ENCODE peak calls at places on chromosomes 12 and 14, in five cellular contexts. D is ovary; T is CD4-positive, CD25-positive, alpha-beta regulatory T cell; Q is ascending aorta; R is A673. V is an unnamed sample. For H3K9me3 and H3K4me1, the result is how much of the 10 kb centered on the place peaks cover.

GRCh38 chr14:74380172-74380571 is 31.9 kb downstream of the VRTN start:
- DNase-seq in R (no peak), D (no peak), Q (no peak), T (no peak), V (no peak)

GRCh38 chr12:132143328-132144071 is 619 bp downstream of the DDX51 start:
- DNase-seq in D (no peak), Q (no peak), T (no peak), R (no peak), V (no peak)

GRCh38 chr12:104792570-104792969 is 165.5 kb downstream of the SLC41A2 start:
- DNase-seq in Q (peak), D (no peak), R (no peak), T (no peak), V (no peak)

GRCh38 chr14:27015046-27015445 is 417.2 kb upstream of the NOVA1 start:
- DNase-seq in T (no peak), R (no peak), D (no peak), Q (no peak), V (no peak)

GRCh38 chr14:22979748-22980392 is 2.5 kb downstream of the AJUBA start:
- DNase-seq in T (no peak), D (no peak), Q (no peak), R (no peak), V (no peak)

GRCh38 chr14:24297190-24297964 is 2.2 kb downstream of the DHRS1 start:
- DNase-seq in R (peak), T (no peak), Q (no peak), D (no peak), V (no peak)

GRCh38 chr14:86321151-86321550 is 791.2 kb downstream of the FLRT2 start:
- DNase-seq in R (peak), T (no peak), D (no peak), Q (no peak), V (no peak)

GRCh38 chr12:95788637-95789036 is 1.9 kb downstream of the NTN4 start:
- DNase-seq in D (no peak), Q (no peak), R (no peak), T (no peak), V (no peak)

GRCh38 chr12:31029916-31030562 is 43.6 kb upstream of the DDX11 start:
- DNase-seq in Q (no peak), D (no peak), R (no peak), T (no peak), V (no peak)

GRCh38 chr12:113862570-113863454 is 103.3 kb downstream of the RBM19 start:
- DNase-seq in Q (no peak), R (peak), D (no peak), T (no peak), V (no peak)

GRCh38 chr12:27462151-27462694 is 15.7 kb downstream of the SMCO2 start:
- DNase-seq in D (no peak), R (peak), Q (no peak), T (no peak), V (no peak)

GRCh38 chr14:50094056-50094455 is 22.3 kb downstream of the VCPKMT start:
- DNase-seq in D (no peak), R (no peak), Q (no peak), T (no peak), V (no peak)

GRCh38 chr12:52629251-52630103 is 11.1 kb upstream of the KRT73 start:
- DNase-seq in D (no peak), R (no peak), T (no peak), Q (no peak), V (no peak)

GRCh38 chr12:106147956-106148355 is 9.2 kb upstream of the NUAK1 start:
- DNase-seq in Q (peak), D (no peak), R (no peak), T (no peak), V (no peak)

GRCh38 chr14:60544659-60545058 is 35.7 kb downstream of the SIX6 start:
- DNase-seq in R (no peak), D (no peak), Q (no peak), T (no peak), V (no peak)

GRCh38 chr12:117430246-117430645 is 68.8 kb upstream of the NOS1 start:
- DNase-seq in D (no peak), T (no peak), Q (no peak), R (no peak), V (no peak)

GRCh38 chr14:101721951-101722661 is 39.4 kb upstream of the PPP2R5C start:
- DNase-seq in D (no peak), Q (no peak), T (peak), R (peak), V (peak)

GRCh38 chr14:49303952-49304516 is 282.1 kb downstream of the RPS29 start:
- DNase-seq in Q (no peak), R (peak), T (no peak), D (peak), V (no peak)

GRCh38 chr12:85872497-85873091 is 1.5 kb upstream of the NTS start:
- DNase-seq in D (no peak), R (peak), T (no peak), Q (no peak), V (peak)

GRCh38 chr12:91339106-91339505 is 156.5 kb upstream of the DCN start:
- DNase-seq in D (no peak), R (no peak), T (no peak), Q (no peak), V (no peak)

GRCh38 chr12:109719123-109720022 is 5.7 kb downstream of the FAM222A start:
- DNase-seq in Q (no peak), T (no peak), R (no peak), D (no peak), V (no peak)

GRCh38 chr14:57486767-57487379 is 6.8 kb downstream of the CCDC198 start:
- DNase-seq in Q (no peak), D (no peak), T (no peak), R (peak), V (no peak)

GRCh38 chr12:121578230-121579189 is 2.3 kb downstream of the KDM2B start:
- DNase-seq in D (peak), R (no peak), Q (no peak), T (no peak), V (peak)

GRCh38 chr12:20520572-20520971 is 152.2 kb downstream of the PDE3A start:
- DNase-seq in R (no peak), D (no peak), T (no peak), Q (no peak), V (no peak)

GRCh38 chr12:93174048-93174447 is 203.7 kb upstream of the NUDT4 start:
- DNase-seq in R (no peak), Q (no peak), D (no peak), T (no peak), V (no peak)

GRCh38 chr14:22143360-22143759 is 445.7 kb downstream of the DAD1 start:
- DNase-seq in T (no peak), D (no peak), Q (no peak), R (no peak), V (no peak)

GRCh38 chr12:92859650-92860386 is 69.3 kb downstream of the EEA1 start:
- DNase-seq in T (no peak), D (no peak), Q (no peak), R (peak), V (no peak)

GRCh38 chr14:50932592-50933500 is 11.4 kb downstream of the PYGL start:
- DNase-seq in Q (no peak), D (no peak), R (peak), T (no peak), V (no peak)

GRCh38 chr12:92124708-92125067 is 21.0 kb downstream of the BTG1 start:
- DNase-seq in Q (no peak), R (no peak), D (no peak), T (no peak), V (no peak)

GRCh38 chr14:87184180-87184579 is 808.8 kb downstream of the GALC start:
- DNase-seq in D (no peak), T (no peak), Q (no peak), R (no peak), V (no peak)

GRCh38 chr12:116659771-116660481 is 77.9 kb downstream of the SPRING1 start:
- DNase-seq in D (no peak), R (no peak), Q (no peak), T (no peak), V (no peak)

GRCh38 chr12:130714591-130715149 is 1.4 kb downstream of the RIMBP2 start:
- DNase-seq in T (no peak), R (peak), Q (no peak), D (peak), V (no peak)

GRCh38 chr14:97976861-97977260 is 1179.7 kb downstream of the VRK1 start:
- DNase-seq in R (no peak), T (no peak), D (peak), Q (no peak), V (no peak)

GRCh38 chr12:92362785-92363184 is 217.1 kb upstream of the BTG1 start:
- DNase-seq in Q (no peak), T (no peak), D (no peak), R (no peak), V (peak)

GRCh38 chr12:53798575-53798974 is 46.8 kb upstream of the CISTR start:
- DNase-seq in R (no peak), Q (no peak), T (no peak), D (no peak), V (no peak)

GRCh38 chr12:100077367-100077766 is 65.3 kb downstream of the BLTP3B start:
- DNase-seq in Q (no peak), D (no peak), T (no peak), R (no peak), V (no peak)

GRCh38 chr12:2053675-2054070 is 886 bp downstream of the CACNA1C start:
- DNase-seq in D (peak), Q (no peak), T (no peak), R (no peak), V (no peak)

GRCh38 chr14:84403585-84403984 is 1126.4 kb upstream of the FLRT2 start:
- DNase-seq in D (no peak), R (no peak), T (no peak), Q (no peak), V (no peak)

GRCh38 chr14:90109858-90110257 is 48.1 kb downstream of the KCNK13 start:
- DNase-seq in R (peak), T (no peak), D (no peak), Q (no peak), V (no peak)

DNA sequence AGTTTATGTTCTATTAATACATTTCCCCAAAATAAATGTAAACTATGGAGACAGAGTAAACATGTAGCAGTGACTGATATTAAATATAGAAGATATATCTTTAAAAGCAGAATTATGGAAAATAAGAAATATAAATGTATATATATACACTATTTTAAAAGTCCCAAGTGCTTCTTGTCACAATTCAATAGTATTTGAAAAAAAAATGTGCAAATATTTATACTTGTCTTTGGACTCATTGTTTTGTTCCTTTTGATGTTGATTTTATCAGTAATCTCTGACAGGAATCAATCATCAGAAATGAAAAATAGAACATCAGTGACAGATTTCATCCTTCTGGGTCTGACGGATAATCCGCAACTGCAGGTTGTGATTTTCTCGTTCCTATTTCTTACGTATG is at the start of gene OR6C76:
- DNase-seq in D (no peak), R (no peak), T (no peak), Q (no peak), V (no peak)
- H3K9me3 ChIP-seq in D (under half), R (under half), T (under half), Q (under half), V (under half)

DNA sequence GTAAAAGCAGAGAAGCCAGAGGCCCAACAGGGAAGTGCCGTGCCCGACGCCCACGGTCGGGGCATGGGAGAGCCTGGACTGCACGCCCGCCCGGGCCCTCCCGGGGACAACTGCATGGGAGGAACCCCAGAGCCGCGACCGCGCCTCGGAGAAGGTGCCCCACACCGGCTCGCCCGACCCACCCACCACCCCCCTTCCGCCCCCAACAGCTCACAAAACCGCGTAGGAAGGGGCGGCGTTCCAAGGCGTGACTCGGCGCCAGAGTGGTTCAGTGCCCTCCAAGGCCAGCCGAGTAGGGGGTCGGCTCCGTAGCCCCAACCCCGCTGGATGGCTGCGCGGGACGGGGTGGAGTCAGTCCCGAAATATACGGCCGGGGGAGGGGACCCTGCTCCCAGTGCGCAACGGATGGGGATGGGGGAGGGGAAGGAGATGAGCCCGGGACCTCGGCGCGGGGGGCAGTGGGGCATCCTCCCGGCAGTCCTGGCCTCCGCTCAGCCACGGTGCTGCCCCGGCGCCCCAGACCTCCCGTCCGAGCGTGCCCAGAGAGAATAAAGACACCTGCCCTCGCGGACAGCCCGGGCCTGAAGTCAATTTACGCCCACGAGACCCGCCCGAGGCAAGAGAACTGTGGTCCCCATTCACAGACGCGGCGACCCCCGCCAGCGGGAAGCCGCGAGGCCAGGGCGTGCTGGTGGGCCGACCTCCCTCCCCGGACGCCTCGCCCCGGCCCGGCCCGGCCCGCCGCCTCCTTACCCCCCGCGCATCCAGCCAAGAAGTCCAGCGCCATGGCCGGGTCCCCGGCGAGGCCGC is 593 bp downstream of the SLC25A29 start:
- DNase-seq in T (peak), R (peak), Q (no peak), D (peak), V (peak)
- H3K4me1 ChIP-seq in T (under half), R (under half), Q (under half), D (under half), V (under half)

DNA sequence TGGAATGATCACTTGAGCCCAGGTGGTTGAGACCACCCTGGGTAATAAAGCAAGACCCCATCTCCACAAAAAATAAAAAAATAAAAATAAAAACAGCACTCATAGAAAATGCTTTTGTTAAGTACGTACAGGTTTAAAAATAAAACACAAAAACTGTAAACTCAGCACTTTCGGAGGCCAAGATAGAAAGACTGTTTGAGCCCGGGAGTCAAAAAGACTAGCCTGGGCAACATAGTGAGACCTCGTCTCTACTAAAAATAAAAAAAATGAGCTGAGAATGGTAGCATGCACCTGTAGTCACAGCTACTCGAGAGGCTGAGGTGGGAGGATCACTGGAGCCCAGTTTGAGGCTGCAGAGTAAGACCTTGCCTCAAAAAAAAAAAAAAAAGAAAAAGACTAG is 7.5 kb downstream of the ATP6V1D start:
- DNase-seq in Q (no peak), D (no peak), R (no peak), T (no peak), V (no peak)
- H3K9me3 ChIP-seq in Q (under half), D (under half), R (under half), T (under half), V (under half)

DNA sequence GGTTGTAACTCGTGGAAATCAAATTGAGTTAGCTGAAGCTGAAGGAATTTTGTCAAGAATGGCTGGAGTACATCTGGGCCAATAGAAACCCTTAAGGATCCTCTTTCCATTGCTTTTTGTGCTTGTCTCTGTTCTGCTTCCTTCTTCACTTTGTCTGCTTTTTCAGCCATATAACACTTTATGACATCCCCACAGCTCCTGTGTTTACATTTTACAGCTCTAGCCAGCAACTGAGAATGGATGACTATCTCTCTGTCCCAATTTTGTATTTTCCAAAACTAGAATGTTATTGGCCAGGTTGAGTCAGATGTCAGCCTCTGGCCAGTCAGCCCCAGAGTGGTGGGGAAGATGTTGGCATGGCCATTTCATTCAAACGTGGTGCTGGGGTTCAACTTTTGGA is 57.6 kb downstream of the PELI2 start:
- DNase-seq in Q (no peak), T (no peak), R (no peak), D (no peak), V (no peak)
- H3K4me1 ChIP-seq in Q (under half), T (under half), R (under half), D (under half), V (under half)

DNA sequence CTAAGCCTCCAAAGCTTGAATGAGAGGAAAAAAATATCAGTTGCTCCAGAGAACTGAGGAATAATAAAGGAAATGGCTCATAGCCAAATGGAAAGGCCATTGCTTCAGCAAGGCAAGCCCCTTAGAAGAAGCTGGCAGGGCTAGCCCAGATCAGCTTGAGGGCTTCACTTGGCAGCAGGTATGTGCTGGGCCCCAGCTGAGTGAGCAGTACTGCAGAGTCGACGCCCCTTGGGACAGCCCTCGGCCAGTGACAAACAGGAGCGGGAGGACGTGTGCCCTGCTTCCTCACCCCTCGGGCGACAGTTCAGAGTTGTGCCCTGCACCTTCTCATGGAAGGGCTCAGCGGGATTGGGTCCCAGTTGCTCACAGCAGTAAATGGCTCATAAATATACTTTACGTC is 1031.2 kb upstream of the TMEM132C start:
- DNase-seq in T (no peak), D (no peak), Q (no peak), R (no peak), V (no peak)
- H3K9me3 ChIP-seq in T (under half), D (under half), Q (under half), R (under half), V (under half)

DNA sequence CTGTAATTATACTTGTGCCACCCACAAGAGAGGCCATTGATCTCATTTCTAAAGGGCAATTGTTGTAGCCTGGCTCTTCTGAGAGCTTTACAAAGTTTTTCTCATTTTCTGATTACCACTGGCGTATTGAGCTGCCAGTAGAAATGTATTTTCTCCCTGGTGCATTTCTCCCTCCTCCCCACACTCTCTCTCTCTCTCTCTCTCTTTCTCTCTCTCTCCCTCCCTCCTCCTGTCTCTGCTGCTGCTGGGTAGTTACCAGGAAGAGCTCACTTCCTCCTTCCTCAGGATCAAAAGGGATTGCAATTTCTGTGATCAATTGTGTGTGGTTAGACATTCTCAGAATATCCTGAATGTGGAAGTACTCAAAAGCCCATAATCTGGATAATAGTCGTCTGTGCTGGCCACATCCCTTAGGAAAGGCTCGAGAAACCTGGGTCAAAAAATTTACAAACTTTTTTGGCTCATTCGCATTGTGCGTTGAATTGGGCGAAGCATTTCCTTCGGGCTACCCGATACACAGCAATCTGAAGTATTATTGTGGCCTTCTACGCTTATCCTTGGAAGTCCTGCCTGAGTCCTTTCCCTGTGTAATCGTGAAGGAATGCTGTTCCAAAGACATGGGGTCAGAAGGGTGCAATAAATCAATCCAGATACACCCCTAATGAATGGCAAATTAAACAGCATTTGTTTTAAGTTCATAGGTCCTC is 254.8 kb downstream of the MSRB3 start:
- DNase-seq in T (no peak), R (no peak), D (no peak), Q (no peak), V (no peak)
- H3K4me1 ChIP-seq in T (under half), R (under half), D (under half), Q (under half), V (under half)

V was measured in CD4-positive, alpha-beta memory T cell.